ENCODE peak calls at places on chromosomes 7 and 10, in six cellular contexts. E is brain microvascular endothelial cell, X is mammary epithelial cell, C is neural progenitor cell, Q is coronary artery, Y is fibroblast of mammary gland. B is an unnamed sample.

GRCh38 chr10:24080207-24080606 is 128.7 kb upstream of the KIAA1217 start:
- DNase-seq in Y (no peak), X (no peak), E (no peak), C (no peak), Q (no peak), B (no peak)

GRCh38 chr7:24727165-24728120 is 29.8 kb downstream of the GSDME start:
- DNase-seq in Y (peak), X (no peak), C (no peak), Q (peak), E (no peak), B (no peak)

GRCh38 chr10:114538544-114538906 is 119.5 kb downstream of the ABLIM1 start:
- DNase-seq in C (peak), Q (no peak), Y (no peak), E (no peak), X (no peak), B (no peak)

GRCh38 chr10:90168244-90168643 is 466.9 kb downstream of the KIF20B start:
- DNase-seq in C (no peak), Q (no peak), E (no peak), X (no peak), Y (peak), B (no peak)

GRCh38 chr7:85095357-85095756 is 91.5 kb downstream of the SEMA3D start:
- DNase-seq in Q (no peak), C (no peak), X (no peak), Y (no peak), E (peak), B (no peak)

GRCh38 chr10:6171891-6172354 is 30.8 kb upstream of the PFKFB3 start:
- DNase-seq in E (peak), C (no peak), X (no peak), Q (peak), Y (peak), B (peak)

GRCh38 chr7:44565097-44565794 is 8.5 kb downstream of the DDX56 start:
- DNase-seq in X (peak), Y (peak), Q (no peak), E (peak), C (peak), B (peak)

GRCh38 chr7:3564231-3564630 is 263.2 kb downstream of the SDK1 start:
- DNase-seq in E (no peak), C (no peak), X (no peak), Q (no peak), Y (no peak), B (no peak)

GRCh38 chr10:53839437-53840039 is 961.5 kb downstream of the PCDH15 start:
- DNase-seq in C (peak), Y (peak), Q (no peak), E (no peak), X (peak), B (no peak)

GRCh38 chr7:2062648-2063047 is 170.1 kb downstream of the MAD1L1 start:
- DNase-seq in X (no peak), E (no peak), C (no peak), Y (no peak), Q (no peak), B (no peak)

GRCh38 chr7:142871260-142872105 is 14.1 kb downstream of the TRPV6 start:
- DNase-seq in Y (no peak), Q (no peak), X (no peak), C (no peak), E (no peak), B (no peak)

GRCh38 chr7:133851416-133851815 is 275.7 kb upstream of the LRGUK start:
- DNase-seq in E (no peak), Y (no peak), Q (no peak), X (peak), C (no peak), B (no peak)

GRCh38 chr7:82235710-82236109 is 207.9 kb downstream of the CACNA2D1 start:
- DNase-seq in C (no peak), Q (no peak), Y (peak), X (peak), E (no peak), B (no peak)

GRCh38 chr7:78043159-78043558 is 244.6 kb downstream of the PHTF2 start:
- DNase-seq in E (no peak), X (no peak), Y (no peak), Q (no peak), C (no peak), B (no peak)

GRCh38 chr7:116097365-116098009 is 66.9 kb upstream of the TFEC start:
- DNase-seq in C (no peak), E (peak), Q (no peak), X (peak), Y (peak), B (peak)

GRCh38 chr7:120827719-120828118 is 30.2 kb downstream of the TSPAN12 start:
- DNase-seq in Q (no peak), E (no peak), C (no peak), X (no peak), Y (no peak), B (no peak)

GRCh38 chr7:94247970-94248369 is 146.7 kb upstream of the COL1A2 start:
- DNase-seq in C (no peak), Y (no peak), Q (no peak), E (no peak), X (no peak), B (no peak)

GRCh38 chr10:113475381-113475807 is 77.5 kb upstream of the HABP2 start:
- DNase-seq in Y (peak), X (peak), C (no peak), Q (no peak), E (no peak), B (no peak)

GRCh38 chr7:94133460-94133859 is 129.3 kb upstream of the BET1 start:
- DNase-seq in E (no peak), Q (no peak), C (no peak), X (no peak), Y (peak), B (no peak)

GRCh38 chr10:80464557-80465466 is 10.7 kb downstream of the TSPAN14 start:
- DNase-seq in X (no peak), E (no peak), Q (no peak), C (peak), Y (no peak), B (no peak)

GRCh38 chr7:5445991-5446594 is 22.5 kb upstream of the TNRC18 start:
- DNase-seq in C (peak), Y (no peak), X (no peak), E (no peak), Q (no peak), B (no peak)

DNA sequence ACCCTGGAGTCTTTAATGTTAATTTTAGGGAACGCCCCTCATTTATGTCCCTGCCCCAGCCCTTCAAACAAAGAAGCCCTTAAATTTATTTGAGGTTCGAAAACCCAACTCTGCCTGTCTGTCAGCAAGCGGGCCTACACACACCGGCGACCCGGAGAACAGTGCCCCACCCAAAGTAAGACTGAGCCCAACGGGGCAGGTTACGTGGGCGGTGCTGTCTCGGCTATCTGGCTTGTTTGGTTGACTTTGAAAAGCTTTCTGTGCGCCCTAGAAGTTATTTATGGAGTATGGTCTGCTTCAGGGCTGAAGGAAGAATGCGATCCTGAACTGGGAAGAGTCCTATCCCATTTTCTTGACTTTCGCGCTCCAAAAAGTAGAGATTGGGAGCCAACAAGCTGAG is 1.5 kb downstream of the INA start:
- DNase-seq in E (no peak), C (no peak), Y (no peak), X (no peak), Q (no peak), B (no peak)
- H3K4me3 ChIP-seq in E (no peak), C (peak), Y (no peak), X (no peak), Q (no peak), B (no peak)

GRCh38 chr7:130381468-130382312 is 1.4 kb downstream of the CPA1 start:
- DNase-seq in Q (peak), Y (no peak), E (no peak), C (no peak), X (no peak), B (no peak)
- TF ChIP-seq CTCF in Q (no peak), Y (no peak), E (no peak), C (peak), X (no peak), B (peak)

GRCh38 chr10:30435068-30435422 is 1.1 kb downstream of the MAP3K8 start:
- DNase-seq in E (peak), Y (peak), X (no peak), Q (peak), C (peak), B (no peak)

GRCh38 chr10:30436200-30436599 is 2.2 kb downstream of the MAP3K8 start:
- DNase-seq in Y (peak), Q (no peak), E (peak), C (peak), X (no peak), B (no peak)

GRCh38 chr10:30436688-30437038 is 2.7 kb downstream of the MAP3K8 start:
- DNase-seq in Y (no peak), Q (no peak), X (no peak), C (no peak), E (no peak), B (no peak)

GRCh38 chr10:30438016-30438850 is 4.2 kb downstream of the MAP3K8 start:
- DNase-seq in Q (no peak), C (no peak), Y (peak), X (no peak), E (no peak), B (no peak)

GRCh38 chr10:30437039-30437781 is 3.2 kb downstream of the MAP3K8 start:
- DNase-seq in Y (peak), E (peak), Q (no peak), X (no peak), C (no peak), B (no peak)
- H3K4me3 ChIP-seq in Y (peak), E (peak), Q (peak), X (no peak), C (no peak), B (no peak)

DNA sequence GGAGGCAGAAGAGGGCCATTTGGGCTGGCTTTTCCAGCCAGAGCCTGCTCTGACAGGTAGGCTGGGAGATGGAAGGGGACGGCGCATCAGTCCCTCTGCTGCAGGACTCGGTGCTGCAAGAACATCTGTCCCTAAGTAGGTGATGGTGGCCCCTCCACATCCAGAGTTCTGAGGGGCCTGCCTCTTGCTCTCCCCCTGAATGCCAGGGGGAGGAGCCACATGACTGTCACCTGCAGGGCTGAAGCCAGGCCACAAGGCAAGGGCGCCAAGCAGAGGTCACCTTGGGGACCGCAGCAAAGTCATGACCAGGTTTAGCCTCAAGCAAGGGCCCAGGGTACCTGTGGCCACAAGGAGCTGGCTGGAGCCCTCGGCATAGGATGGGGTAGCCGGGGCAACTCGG is 99.4 kb downstream of the FAM53B start:
- DNase-seq in Y (no peak), X (no peak), E (no peak), C (no peak), Q (no peak), B (no peak)
- TF ChIP-seq CTCF in Y (no peak), X (no peak), E (no peak), C (no peak), Q (no peak), B (no peak)